ENCODE peak calls at places on chromosomes 6 and 20, in seven cellular contexts. One of them, this sample, is unnamed.
A peak's percentile ranks its signal among the peaks of the same experiment; 100 is the strongest.

GRCh38 chr6:73511796-73512195 is 9.0 kb downstream of the EEF1A1 start:
- DNase-seq in vagina: no peak
- DNase-seq in sigmoid colon: no peak
- DNase-seq in upper lobe of left lung: no peak
- DNase-seq in adrenal gland: peak; percentile 56
- DNase-seq in tibial artery: no peak
- DNase-seq in cardiac muscle cell: no peak
- DNase-seq in this sample: no peak

GRCh38 chr20:37464173-37464572 is 56.9 kb upstream of the NNAT start:
- DNase-seq in sigmoid colon: peak; percentile 61
- DNase-seq in tibial artery: no peak
- DNase-seq in adrenal gland: no peak
- DNase-seq in upper lobe of left lung: peak; percentile 10
- DNase-seq in vagina: no peak
- DNase-seq in cardiac muscle cell: no peak
- DNase-seq in this sample: no peak

GRCh38 chr20:64109390-64109747 is 2.0 kb upstream of the NPBWR2 start:
- DNase-seq in tibial artery: no peak
- DNase-seq in vagina: no peak
- DNase-seq in sigmoid colon: peak; percentile 44
- DNase-seq in cardiac muscle cell: no peak
- DNase-seq in upper lobe of left lung: peak; percentile 8
- DNase-seq in adrenal gland: peak; percentile 47
- DNase-seq in this sample: no peak

GRCh38 chr20:58233881-58234528 is 5.6 kb upstream of the ANKRD60 start:
- DNase-seq in upper lobe of left lung: no peak
- DNase-seq in sigmoid colon: no peak
- DNase-seq in adrenal gland: peak; percentile 68
- DNase-seq in cardiac muscle cell: peak; percentile 18
- DNase-seq in tibial artery: no peak
- DNase-seq in vagina: no peak
- DNase-seq in this sample: no peak

GRCh38 chr20:61355096-61355495 is 103.0 kb downstream of the CDH4 start:
- DNase-seq in upper lobe of left lung: no peak
- DNase-seq in sigmoid colon: no peak
- DNase-seq in cardiac muscle cell: no peak
- DNase-seq in adrenal gland: no peak
- DNase-seq in tibial artery: no peak
- DNase-seq in vagina: no peak
- DNase-seq in this sample: no peak

GRCh38 chr20:19566226-19566960 is 191.7 kb upstream of the RIN2 start:
- DNase-seq in sigmoid colon: no peak
- DNase-seq in cardiac muscle cell: peak; percentile 21
- DNase-seq in upper lobe of left lung: no peak
- DNase-seq in adrenal gland: no peak
- DNase-seq in tibial artery: no peak
- DNase-seq in vagina: no peak
- DNase-seq in this sample: no peak

GRCh38 chr20:4916991-4917881 is 84.1 kb downstream of the SLC23A2 start:
- DNase-seq in sigmoid colon: no peak
- DNase-seq in cardiac muscle cell: peak; percentile 16
- DNase-seq in vagina: no peak
- DNase-seq in tibial artery: no peak
- DNase-seq in upper lobe of left lung: no peak
- DNase-seq in adrenal gland: peak; percentile 59
- DNase-seq in this sample: no peak

GRCh38 chr6:54541521-54541920 is 233.3 kb downstream of the TINAG start:
- DNase-seq in adrenal gland: no peak
- DNase-seq in sigmoid colon: no peak
- DNase-seq in cardiac muscle cell: no peak
- DNase-seq in tibial artery: no peak
- DNase-seq in upper lobe of left lung: no peak
- DNase-seq in vagina: no peak
- DNase-seq in this sample: no peak

GRCh38 chr6:137749595-137750215 is 117.4 kb upstream of the TNFAIP3 start:
- DNase-seq in adrenal gland: no peak
- DNase-seq in tibial artery: no peak
- DNase-seq in upper lobe of left lung: no peak
- DNase-seq in vagina: no peak
- DNase-seq in cardiac muscle cell: peak; percentile 45
- DNase-seq in sigmoid colon: no peak
- DNase-seq in this sample: no peak

GRCh38 chr6:126804255-126805064 is 314.0 kb upstream of the RSPO3 start:
- DNase-seq in cardiac muscle cell: peak; percentile 71
- DNase-seq in tibial artery: no peak
- DNase-seq in upper lobe of left lung: no peak
- DNase-seq in vagina: no peak
- DNase-seq in adrenal gland: peak; percentile 54
- DNase-seq in sigmoid colon: no peak
- DNase-seq in this sample: no peak

GRCh38 chr20:37919389-37920040 is 16.6 kb downstream of the VSTM2L start:
- DNase-seq in cardiac muscle cell: no peak
- DNase-seq in tibial artery: no peak
- DNase-seq in vagina: no peak
- DNase-seq in adrenal gland: no peak
- DNase-seq in upper lobe of left lung: no peak
- DNase-seq in sigmoid colon: no peak
- DNase-seq in this sample: no peak

GRCh38 chr20:37475258-37475657 is 45.8 kb upstream of the NNAT start:
- DNase-seq in cardiac muscle cell: no peak
- DNase-seq in adrenal gland: no peak
- DNase-seq in upper lobe of left lung: peak; percentile 10
- DNase-seq in sigmoid colon: peak; percentile 24
- DNase-seq in vagina: no peak
- DNase-seq in tibial artery: no peak
- DNase-seq in this sample: no peak

GRCh38 chr6:11174245-11174616 is 58.2 kb downstream of the NEDD9 start:
- DNase-seq in upper lobe of left lung: no peak
- DNase-seq in tibial artery: no peak
- DNase-seq in cardiac muscle cell: no peak
- DNase-seq in adrenal gland: no peak
- DNase-seq in vagina: peak; percentile 49
- DNase-seq in sigmoid colon: no peak
- DNase-seq in this sample: no peak

DNA sequence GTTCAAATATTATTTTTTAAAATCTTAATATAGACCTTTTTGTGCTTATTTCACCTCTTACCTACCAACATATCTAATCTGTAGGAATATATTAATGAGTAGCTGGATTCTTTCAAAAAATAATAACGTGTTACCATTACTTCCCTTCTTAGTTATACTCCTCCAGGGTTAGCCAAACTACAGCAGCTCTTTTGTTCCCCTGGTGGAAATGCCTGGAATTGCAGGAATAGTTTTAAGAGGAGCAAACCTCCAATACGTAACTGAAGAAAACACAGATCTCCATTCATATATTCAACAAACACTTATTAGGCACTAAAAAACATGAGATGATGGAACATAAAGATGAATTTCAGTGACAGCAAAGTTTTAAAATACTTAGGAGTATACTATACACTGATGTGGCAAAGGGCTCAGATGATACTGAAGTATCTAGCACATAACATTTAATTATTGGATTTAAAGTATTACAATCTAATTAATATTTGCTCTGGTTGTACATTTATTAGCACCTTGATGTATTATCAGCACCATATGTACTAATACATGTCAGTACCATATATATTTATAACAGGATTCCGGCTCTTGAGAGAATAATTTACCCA is 78.3 kb downstream of the TBX18 start:
- DNase-seq in tibial artery: no peak
- DNase-seq in vagina: no peak
- DNase-seq in cardiac muscle cell: no peak
- DNase-seq in upper lobe of left lung: no peak
- DNase-seq in adrenal gland: no peak
- DNase-seq in sigmoid colon: no peak
- DNase-seq in this sample: no peak
- TF ChIP-seq CTCF in tibial artery: peak; percentile 32
- TF ChIP-seq CTCF in vagina: no peak
- TF ChIP-seq CTCF in cardiac muscle cell: peak; percentile 39
- TF ChIP-seq CTCF in upper lobe of left lung: peak; percentile 5
- TF ChIP-seq CTCF in adrenal gland: no peak
- TF ChIP-seq CTCF in sigmoid colon: no peak
- TF ChIP-seq CTCF in this sample: peak; percentile 59

GRCh38 chr6:144350176-144350575 is 65.0 kb downstream of the UTRN start:
- DNase-seq in vagina: no peak
- DNase-seq in adrenal gland: no peak
- DNase-seq in cardiac muscle cell: no peak
- DNase-seq in sigmoid colon: no peak
- DNase-seq in tibial artery: no peak
- DNase-seq in upper lobe of left lung: no peak
- DNase-seq in this sample: no peak
- H3K4me1 ChIP-seq in vagina: peaks cover 89% of the 10 kb centered on the region
- H3K4me1 ChIP-seq in adrenal gland: peaks cover 56% of the 10 kb centered on the region
- H3K4me1 ChIP-seq in cardiac muscle cell: peaks cover 12% of the 10 kb centered on the region
- H3K4me1 ChIP-seq in sigmoid colon: peaks cover 17% of the 10 kb centered on the region
- H3K4me1 ChIP-seq in tibial artery: peaks cover 23% of the 10 kb centered on the region
- H3K4me1 ChIP-seq in upper lobe of left lung: peaks cover 67% of the 10 kb centered on the region
- H3K4me1 ChIP-seq in this sample: peaks cover 48% of the 10 kb centered on the region

DNA sequence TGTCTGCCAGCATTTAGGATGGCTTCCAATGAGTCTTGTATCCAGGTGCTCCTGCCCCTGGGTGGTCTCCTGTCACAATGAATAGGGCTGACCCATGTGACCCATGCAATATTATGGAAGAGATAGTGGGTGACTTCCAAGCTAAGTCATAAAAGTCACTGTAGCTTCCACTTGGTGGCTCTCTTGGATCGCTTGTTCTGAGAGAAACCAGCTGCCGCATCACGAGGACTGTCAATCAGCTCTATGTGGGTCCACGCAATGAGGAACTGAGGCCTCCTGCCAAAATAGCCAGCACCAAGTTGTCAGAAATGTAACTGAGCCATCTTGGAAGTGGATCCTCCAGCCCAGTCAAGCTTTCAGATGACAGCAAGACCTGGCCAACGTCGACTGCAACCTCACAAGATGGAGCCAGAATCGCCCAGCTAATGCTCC is 14.9 kb upstream of the MATN4 start:
- DNase-seq in upper lobe of left lung: peak; percentile 89
- DNase-seq in cardiac muscle cell: peak; percentile 73
- DNase-seq in adrenal gland: peak; percentile 89
- DNase-seq in tibial artery: peak; percentile 81
- DNase-seq in vagina: no peak
- DNase-seq in sigmoid colon: peak; percentile 79
- DNase-seq in this sample: no peak
- TF ChIP-seq CTCF in upper lobe of left lung: peak; percentile 61
- TF ChIP-seq CTCF in cardiac muscle cell: peak; percentile 15
- TF ChIP-seq CTCF in adrenal gland: peak; percentile 44
- TF ChIP-seq CTCF in tibial artery: peak; percentile 30
- TF ChIP-seq CTCF in vagina: peak; percentile 19
- TF ChIP-seq CTCF in sigmoid colon: no peak
- TF ChIP-seq CTCF in this sample: no peak

GRCh38 chr20:47455133-47456040 is 46.3 kb upstream of the NCOA3 start:
- DNase-seq in cardiac muscle cell: peak; percentile 36
- DNase-seq in adrenal gland: no peak
- DNase-seq in upper lobe of left lung: peak; percentile 55
- DNase-seq in tibial artery: no peak
- DNase-seq in sigmoid colon: no peak
- DNase-seq in vagina: no peak
- DNase-seq in this sample: no peak

GRCh38 chr20:47454298-47455132 is 47.2 kb upstream of the NCOA3 start:
- DNase-seq in vagina: no peak
- DNase-seq in cardiac muscle cell: peak; percentile 54
- DNase-seq in adrenal gland: no peak
- DNase-seq in sigmoid colon: no peak
- DNase-seq in upper lobe of left lung: peak; percentile 42
- DNase-seq in tibial artery: no peak
- DNase-seq in this sample: no peak

GRCh38 chr20:47451602-47451904 is 50.1 kb upstream of the NCOA3 start:
- DNase-seq in upper lobe of left lung: no peak
- DNase-seq in adrenal gland: no peak
- DNase-seq in vagina: no peak
- DNase-seq in tibial artery: no peak
- DNase-seq in sigmoid colon: no peak
- DNase-seq in cardiac muscle cell: no peak
- DNase-seq in this sample: no peak

GRCh38 chr20:47452736-47453161 is 48.9 kb upstream of the NCOA3 start:
- DNase-seq in tibial artery: no peak
- DNase-seq in cardiac muscle cell: no peak
- DNase-seq in upper lobe of left lung: no peak
- DNase-seq in vagina: no peak
- DNase-seq in adrenal gland: no peak
- DNase-seq in sigmoid colon: no peak
- DNase-seq in this sample: no peak

GRCh38 chr20:47453167-47453782 is 48.4 kb upstream of the NCOA3 start:
- DNase-seq in vagina: no peak
- DNase-seq in upper lobe of left lung: no peak
- DNase-seq in tibial artery: no peak
- DNase-seq in adrenal gland: no peak
- DNase-seq in sigmoid colon: no peak
- DNase-seq in cardiac muscle cell: peak; percentile 79
- DNase-seq in this sample: no peak
- H3K4me1 ChIP-seq in vagina: peaks cover 5% of the 10 kb centered on the region
- H3K4me1 ChIP-seq in upper lobe of left lung: no peaks in the 10 kb centered on the region
- H3K4me1 ChIP-seq in tibial artery: peaks cover 5% of the 10 kb centered on the region
- H3K4me1 ChIP-seq in adrenal gland: no peaks in the 10 kb centered on the region
- H3K4me1 ChIP-seq in sigmoid colon: no peaks in the 10 kb centered on the region
- H3K4me1 ChIP-seq in cardiac muscle cell: no peaks in the 10 kb centered on the region
- H3K4me1 ChIP-seq in this sample: peaks cover 7% of the 10 kb centered on the region

DNA sequence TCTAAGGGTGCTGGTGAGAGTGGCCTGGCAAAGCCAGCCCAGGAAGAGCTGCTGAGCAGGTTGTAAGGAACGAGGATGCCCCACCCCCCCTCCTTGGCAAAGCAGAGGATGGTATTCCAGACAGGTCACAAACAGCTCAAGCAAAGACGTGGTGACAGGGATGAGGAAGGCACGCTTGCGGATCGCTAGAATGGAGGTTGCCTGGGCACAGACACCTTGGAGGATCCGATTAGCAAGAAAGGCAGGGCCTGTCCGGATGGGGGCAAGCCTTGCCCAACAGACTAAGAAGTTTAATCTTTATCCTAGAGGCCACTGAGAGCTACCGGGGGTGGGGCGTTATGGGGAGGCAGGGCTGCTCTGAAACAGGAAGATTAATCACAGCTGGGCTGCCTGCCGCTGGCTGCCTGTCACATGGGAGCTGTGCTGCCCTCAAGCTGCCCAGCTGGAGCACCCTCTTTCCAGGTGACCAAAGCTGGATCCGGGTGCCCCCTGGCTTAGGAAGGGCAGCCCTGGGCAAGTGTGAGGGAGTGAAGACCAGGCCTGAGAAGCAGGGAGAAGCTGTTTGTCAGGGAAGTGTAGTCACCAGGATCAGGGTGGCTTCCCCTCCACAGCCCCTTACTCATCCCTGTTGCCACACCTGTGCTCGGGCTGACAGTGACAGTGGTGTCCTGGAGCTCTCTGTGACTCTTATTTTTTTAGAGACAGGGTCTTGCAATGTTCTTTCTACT is 9.2 kb upstream of the MAPK13 start:
- DNase-seq in upper lobe of left lung: peak; percentile 89
- DNase-seq in sigmoid colon: peak; percentile 69
- DNase-seq in adrenal gland: peak; percentile 88
- DNase-seq in vagina: peak; percentile 87
- DNase-seq in tibial artery: peak; percentile 71
- DNase-seq in cardiac muscle cell: peak; percentile 70
- DNase-seq in this sample: no peak
- TF ChIP-seq CTCF in upper lobe of left lung: no peak
- TF ChIP-seq CTCF in sigmoid colon: no peak
- TF ChIP-seq CTCF in adrenal gland: no peak
- TF ChIP-seq CTCF in vagina: no peak
- TF ChIP-seq CTCF in tibial artery: no peak
- TF ChIP-seq CTCF in cardiac muscle cell: no peak
- TF ChIP-seq CTCF in this sample: no peak